ENCODE peak calls at places on chromosomes 4 and X, in ten cellular contexts. A, G, Q, R, E, V, U, O, J and K are unnamed samples.

GRCh38 chr4:55336138-55337034 is 9.7 kb upstream of the SRD5A3 start:
- DNase-seq in Q (no peak), J (no peak), U (no peak), O (no peak), G (no peak), A (no peak), E (no peak), R (no peak), V (no peak), K (no peak)

GRCh38 chr4:19983072-19983471 is 268.6 kb upstream of the SLIT2 start:
- DNase-seq in J (no peak), G (no peak), R (no peak), U (peak; percentile 51), A (no peak), V (no peak), E (no peak), O (peak; percentile 31), Q (no peak), K (no peak)

GRCh38 chr4:70564033-70564432 is 28.0 kb upstream of the AMBN start:
- DNase-seq in O (no peak), U (no peak), R (no peak), E (no peak), Q (no peak), V (peak; percentile 40), G (no peak), J (no peak), A (no peak), K (no peak)

GRCh38 chr4:76781698-76782595 is 116.0 kb downstream of the SOWAHB start:
- DNase-seq in Q (no peak), J (no peak), R (no peak), O (peak; percentile 93), A (no peak), U (peak; percentile 99), E (no peak), V (no peak), G (no peak), K (no peak)

GRCh38 chr4:94525993-94526740 is 74.4 kb downstream of the PDLIM5 start:
- DNase-seq in J (no peak), E (no peak), U (no peak), O (no peak), G (no peak), Q (no peak), A (no peak), R (no peak), V (no peak), K (no peak)

GRCh38 chr4:102625232-102625930 is 124.2 kb downstream of the NFKB1 start:
- DNase-seq in V (peak; percentile 47), J (no peak), E (no peak), U (no peak), G (peak; percentile 33), Q (peak; percentile 31), R (no peak), A (peak; percentile 42), O (no peak), K (no peak)

GRCh38 chr4:80187677-80188076 is 9.6 kb upstream of the PRDM8 start:
- DNase-seq in J (no peak), V (no peak), A (no peak), U (no peak), R (no peak), G (no peak), O (no peak), Q (no peak), E (no peak), K (no peak)

GRCh38 chrX:150856101-150856500 is 42.4 kb downstream of the CD99L2 start:
- DNase-seq in G (no peak), V (no peak), J (no peak), E (no peak), R (no peak), U (no peak), Q (no peak), O (no peak), A (no peak), K (no peak)

GRCh38 chrX:45154462-45154861 is 46.2 kb downstream of the DIPK2B start:
- DNase-seq in V (no peak), O (no peak), U (no peak), Q (no peak), A (no peak), E (no peak), R (no peak), G (no peak), J (no peak), K (no peak)

GRCh38 chr4:153790962-153791551 is 2.2 kb upstream of the SFRP2 start:
- DNase-seq in A (no peak), J (no peak), E (no peak), G (peak; percentile 55), U (no peak), V (peak; percentile 68), O (no peak), Q (no peak), R (no peak), K (peak; percentile 68)

GRCh38 chr4:114077610-114078009 is 98.2 kb upstream of the ARSJ start:
- DNase-seq in A (no peak), G (no peak), J (no peak), E (no peak), R (no peak), V (no peak), Q (no peak), O (peak; percentile 59), U (peak; percentile 36), K (no peak)

DNA sequence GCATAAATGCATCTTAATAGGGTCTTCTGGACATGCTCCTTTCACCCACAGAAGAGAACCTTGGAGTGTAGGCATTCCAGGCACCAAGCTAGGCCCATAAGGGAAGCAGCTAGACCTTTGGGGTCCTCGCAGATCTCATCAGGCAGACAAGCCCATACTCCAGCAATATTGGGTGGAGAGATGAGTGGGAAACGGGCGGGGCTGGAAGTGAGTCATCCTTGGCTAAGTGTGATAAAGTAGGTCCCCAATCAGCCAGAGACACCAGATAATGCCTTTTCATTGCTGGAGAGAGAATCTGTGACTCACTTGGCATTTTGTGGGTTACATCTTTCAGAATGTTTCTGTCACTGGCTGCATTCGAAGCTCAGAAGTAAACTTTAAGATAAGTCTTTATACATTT is 133.3 kb upstream of the MBNL3 start:
- DNase-seq in A (no peak), R (no peak), Q (no peak), U (no peak), E (no peak), J (peak; percentile 49), O (peak; percentile 13), G (peak; percentile 20), V (peak; percentile 14), K (no peak)
- H3K27ac ChIP-seq in A (no peak overlapping the region), R (no peak overlapping the region), Q (no peak overlapping the region), U (no peak overlapping the region), E (no peak overlapping the region), J (no peak overlapping the region), O (no peak overlapping the region), G (no peak overlapping the region), V (no peak overlapping the region), K (no peak overlapping the region)

DNA sequence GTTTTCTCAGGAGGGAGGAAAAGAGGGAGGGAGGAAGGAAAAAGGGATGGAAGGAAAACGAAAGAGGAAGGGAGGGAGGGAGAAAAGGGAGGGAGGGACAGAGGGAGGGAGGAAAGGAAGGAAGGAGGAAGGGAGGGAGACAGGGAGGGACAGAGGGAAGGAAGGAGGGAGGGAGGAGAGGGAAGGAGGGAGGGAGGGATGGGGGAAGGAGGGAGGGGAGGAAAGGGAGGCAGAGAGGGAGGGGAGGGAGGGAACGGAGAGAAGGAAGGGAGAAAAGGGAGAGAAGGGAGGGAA is 15.4 kb downstream of the DHRSX start:
- DNase-seq in U (no peak), E (no peak), A (no peak), O (no peak), V (no peak), J (no peak), Q (no peak), R (no peak), G (no peak), K (no peak)
- H3K27ac ChIP-seq in U (peak overlapping the region; percentile 53), E (peak overlapping the region; percentile 79), A (peak overlapping the region; percentile 66), O (peak overlapping the region; percentile 79), V (peak overlapping the region; percentile 57), J (no peak overlapping the region), Q (peak overlapping the region; percentile 84), R (peak overlapping the region; percentile 83), G (peak overlapping the region; percentile 68), K (no peak overlapping the region)

GRCh38 chrX:9519546-9520210 is 54.8 kb downstream of the TBL1X start:
- DNase-seq in G (no peak), A (no peak), U (no peak), Q (no peak), E (no peak), O (no peak), V (peak; percentile 16), R (no peak), J (no peak), K (no peak)
- H3K27ac ChIP-seq in G (no peak overlapping the region), A (peak overlapping the region; percentile 34), U (no peak overlapping the region), Q (no peak overlapping the region), E (no peak overlapping the region), O (no peak overlapping the region), V (peak overlapping the region; percentile 31), R (no peak overlapping the region), J (no peak overlapping the region), K (no peak overlapping the region)

GRCh38 chr4:3777669-3778068 is 11.5 kb downstream of the ADRA2C start:
- DNase-seq in E (no peak), O (no peak), V (no peak), R (no peak), J (no peak), G (no peak), A (no peak), U (no peak), Q (no peak), K (no peak)

GRCh38 chr4:3781997-3782930 is 16.1 kb downstream of the ADRA2C start:
- DNase-seq in Q (no peak), A (no peak), G (no peak), O (no peak), E (no peak), R (no peak), J (no peak), V (peak; percentile 52), U (no peak), K (no peak)

GRCh38 chr4:3781193-3781886 is 15.2 kb downstream of the ADRA2C start:
- DNase-seq in V (no peak), Q (no peak), A (no peak), U (no peak), J (peak; percentile 71), R (no peak), O (peak; percentile 13), G (no peak), E (no peak), K (no peak)

GRCh38 chr4:3779509-3779908 is 13.3 kb downstream of the ADRA2C start:
- DNase-seq in U (no peak), A (no peak), O (no peak), V (peak; percentile 23), G (no peak), E (no peak), R (no peak), J (no peak), Q (no peak), K (no peak)

DNA sequence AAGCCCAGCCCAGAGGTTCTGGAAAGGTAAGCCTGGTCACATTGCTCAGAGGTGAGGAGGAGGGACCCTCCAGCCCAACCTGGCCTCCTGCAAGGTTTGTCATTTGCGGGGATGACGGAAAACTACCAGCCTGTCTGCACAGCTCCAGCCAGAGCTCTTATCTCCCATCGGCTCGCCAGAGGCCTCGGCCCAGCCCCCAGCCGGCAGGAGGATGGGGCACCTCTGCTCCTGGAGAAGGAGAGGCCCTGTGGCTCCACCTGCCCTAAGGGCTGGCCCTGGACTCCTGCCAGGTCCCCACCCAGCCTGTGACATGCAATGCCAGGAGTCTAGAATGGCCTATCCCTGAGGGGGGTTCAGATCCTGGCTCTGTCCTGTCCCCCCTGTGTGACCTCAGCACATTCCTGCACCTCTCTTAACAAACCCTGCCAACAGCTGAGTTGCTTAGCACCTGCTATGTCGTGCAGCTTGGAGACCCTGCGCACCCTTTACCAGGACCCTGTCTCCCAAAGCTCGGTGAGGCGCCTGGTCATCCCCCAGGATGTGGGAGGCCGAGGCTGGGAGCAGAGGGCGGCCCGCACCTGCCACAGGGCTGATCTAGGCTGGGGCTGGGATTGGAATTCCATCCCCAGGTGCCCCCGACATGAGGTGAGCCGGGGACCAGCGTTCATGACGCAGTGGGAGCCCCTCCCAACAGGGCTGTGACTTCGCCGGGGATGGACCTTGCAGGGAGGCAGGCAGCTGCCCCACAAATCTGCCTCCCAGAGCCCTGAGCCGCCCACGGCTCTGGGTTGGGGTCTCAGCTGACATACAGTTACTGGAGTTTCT is 14.4 kb downstream of the ADRA2C start:
- DNase-seq in U (no peak), E (no peak), G (no peak), O (no peak), R (no peak), V (peak; percentile 90), J (peak; percentile 32), Q (no peak), A (no peak), K (peak; percentile 71)
- H3K27ac ChIP-seq in U (no peak overlapping the region), E (no peak overlapping the region), G (no peak overlapping the region), O (no peak overlapping the region), R (no peak overlapping the region), V (peak overlapping the region; percentile 71), J (no peak overlapping the region), Q (no peak overlapping the region), A (no peak overlapping the region), K (no peak overlapping the region)